ENCODE peak calls at places on chromosome 5, in four cellular contexts. F, U, H and S are unnamed samples.

GRCh38 chr5:174323878-174324281 is 278.4 kb downstream of the NSG2 start:
- DNase-seq in F (peak; percentile 75), U (peak; percentile 78), H (peak; percentile 72), S (peak; percentile 14)

GRCh38 chr5:10678236-10678635 is 82.8 kb downstream of the DAP start:
- DNase-seq in F (peak; percentile 75), U (no peak), H (no peak), S (peak; percentile 68)

GRCh38 chr5:115337882-115338281 is 41.4 kb upstream of the CCDC112 start:
- DNase-seq in F (no peak), U (no peak), H (no peak), S (no peak)

GRCh38 chr5:54719384-54720306 is 202.1 kb downstream of the SNX18 start:
- DNase-seq in F (peak; percentile 78), U (peak; percentile 47), H (no peak), S (peak; percentile 83)

GRCh38 chr5:7576023-7576715 is 180.2 kb downstream of the ADCY2 start:
- DNase-seq in F (no peak), U (no peak), H (no peak), S (no peak)

GRCh38 chr5:81778642-81779041 is 27.7 kb upstream of the SSBP2 start:
- DNase-seq in F (peak; percentile 77), U (no peak), H (no peak), S (peak; percentile 43)

GRCh38 chr5:180467028-180467427 is 27.2 kb upstream of the CNOT6 start:
- DNase-seq in F (peak; percentile 57), U (peak; percentile 63), H (no peak), S (no peak)

GRCh38 chr5:44875661-44876250 is 67.0 kb downstream of the MRPS30 start:
- DNase-seq in F (peak; percentile 94), U (peak; percentile 98), H (peak; percentile 98), S (no peak)

GRCh38 chr5:80192507-80193241 is 63.2 kb downstream of the SERINC5 start:
- DNase-seq in F (peak; percentile 77), U (no peak), H (no peak), S (peak; percentile 17)

GRCh38 chr5:108259306-108259705 is 122.6 kb downstream of the FBXL17 start:
- DNase-seq in F (peak; percentile 67), U (no peak), H (no peak), S (peak; percentile 53)

GRCh38 chr5:31361234-31361633 is 167.7 kb downstream of the CDH6 start:
- DNase-seq in F (peak; percentile 76), U (peak; percentile 48), H (no peak), S (peak; percentile 30)

GRCh38 chr5:95901676-95902646 is 59.7 kb downstream of the ELL2 start:
- DNase-seq in F (peak; percentile 83), U (peak; percentile 69), H (peak; percentile 34), S (no peak)

GRCh38 chr5:75622564-75622963 is 11.3 kb downstream of the ANKDD1B start:
- DNase-seq in F (peak; percentile 79), U (peak; percentile 96), H (peak; percentile 16), S (no peak)

GRCh38 chr5:119527346-119527745 is 75.0 kb downstream of the HSD17B4 start:
- DNase-seq in F (peak; percentile 16), U (peak; percentile 77), H (no peak), S (peak; percentile 22)

GRCh38 chr5:159010611-159011497 is 88.9 kb downstream of the EBF1 start:
- DNase-seq in F (no peak), U (no peak), H (no peak), S (no peak)

GRCh38 chr5:169280286-169280685 is 20.7 kb downstream of the SLIT3 start:
- DNase-seq in F (peak; percentile 22), U (no peak), H (no peak), S (no peak)

GRCh38 chr5:115179959-115180709 is 10.4 kb upstream of the TRIM36 start:
- DNase-seq in F (peak; percentile 25), U (peak; percentile 11), H (no peak), S (peak; percentile 46)

GRCh38 chr5:157473383-157474370 is 13.7 kb downstream of the NIPAL4 start:
- DNase-seq in F (peak; percentile 81), U (no peak), H (no peak), S (peak; percentile 24)

GRCh38 chr5:178361657-178362445 is 129.2 kb upstream of the PHYKPL start:
- DNase-seq in F (peak; percentile 13), U (no peak), H (no peak), S (no peak)

GRCh38 chr5:159343295-159344094 is 13.2 kb upstream of the IL12B start:
- DNase-seq in F (no peak), U (no peak), H (no peak), S (no peak)

GRCh38 chr5:167982-168660 is 23.2 kb upstream of the LRRC14B start:
- DNase-seq in F (peak; percentile 98), U (peak; percentile 88), H (no peak), S (peak; percentile 94)

GRCh38 chr5:76291305-76292077 is 111.6 kb upstream of the IQGAP2 start:
- DNase-seq in F (no peak), U (peak; percentile 15), H (no peak), S (no peak)

GRCh38 chr5:120446068-120446492 is 18.0 kb upstream of the PRR16 start:
- DNase-seq in F (peak; percentile 92), U (peak; percentile 76), H (no peak), S (peak; percentile 88)

GRCh38 chr5:124748687-124749594 is 2.5 kb upstream of the ZNF608 start:
- DNase-seq in F (peak; percentile 95), U (peak; percentile 88), H (peak; percentile 92), S (peak; percentile 88)

GRCh38 chr5:66972004-66972403 is 224.6 kb downstream of the CD180 start:
- DNase-seq in F (no peak), U (no peak), H (no peak), S (no peak)

GRCh38 chr5:127564002-127564769 is 46.7 kb downstream of the PRRC1 start:
- DNase-seq in F (peak; percentile 45), U (peak; percentile 77), H (peak; percentile 48), S (peak; percentile 86)

GRCh38 chr5:1419476-1420210 is 25.6 kb downstream of the SLC6A3 start:
- DNase-seq in F (no peak), U (no peak), H (no peak), S (no peak)

GRCh38 chr5:96781031-96781733 is 26.6 kb downstream of the ERAP1 start:
- DNase-seq in F (peak; percentile 71), U (peak; percentile 88), H (peak; percentile 38), S (peak; percentile 46)

GRCh38 chr5:74227081-74227480 is 413.4 kb downstream of the ENC1 start:
- DNase-seq in F (no peak), U (no peak), H (no peak), S (no peak)

GRCh38 chr5:146751781-146752401 is 126.7 kb downstream of the PPP2R2B start:
- DNase-seq in F (no peak), U (no peak), H (no peak), S (no peak)

GRCh38 chr5:139167052-139167451 is 31.1 kb downstream of the SIL1 start:
- DNase-seq in F (no peak), U (no peak), H (no peak), S (no peak)

GRCh38 chr5:143992461-143992860 is 178.0 kb downstream of the YIPF5 start:
- DNase-seq in F (no peak), U (no peak), H (no peak), S (no peak)

GRCh38 chr5:143985832-143986485 is 174.0 kb downstream of the HMHB1 start:
- DNase-seq in F (peak; percentile 91), U (peak; percentile 77), H (no peak), S (peak; percentile 54)

GRCh38 chr5:143986567-143987242 is 174.7 kb downstream of the HMHB1 start:
- DNase-seq in F (peak; percentile 94), U (no peak), H (no peak), S (peak; percentile 76)

GRCh38 chr5:143987751-143988560 is 176.0 kb downstream of the HMHB1 start:
- DNase-seq in F (peak; percentile 20), U (no peak), H (no peak), S (peak; percentile 11)

DNA sequence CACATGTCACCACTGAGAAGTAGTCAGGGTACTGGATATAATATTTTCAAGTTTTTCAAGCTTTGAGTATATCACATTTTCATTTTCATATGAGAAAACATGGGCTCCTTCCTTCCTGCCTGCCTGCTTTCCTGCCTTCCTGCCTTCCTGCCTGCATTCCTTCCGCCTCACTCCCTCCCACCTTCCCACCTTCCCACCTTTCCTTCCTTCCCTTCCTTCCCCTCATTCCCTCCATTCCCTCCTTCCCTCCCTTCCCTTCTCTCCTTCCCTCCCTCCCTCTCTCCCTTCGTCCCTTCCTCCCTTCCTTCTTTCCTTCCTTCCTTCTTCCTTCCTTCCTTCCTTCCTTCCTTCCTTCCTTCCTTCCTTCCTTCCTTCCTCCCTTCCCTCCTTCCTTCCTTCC is 175.3 kb downstream of the HMHB1 start:
- DNase-seq in F (no peak), U (no peak), H (no peak), S (no peak)
- H3K9ac ChIP-seq in F (no peak overlapping the region), U (no peak overlapping the region), H (no peak overlapping the region), S (peak overlapping the region; percentile 43)

DNA sequence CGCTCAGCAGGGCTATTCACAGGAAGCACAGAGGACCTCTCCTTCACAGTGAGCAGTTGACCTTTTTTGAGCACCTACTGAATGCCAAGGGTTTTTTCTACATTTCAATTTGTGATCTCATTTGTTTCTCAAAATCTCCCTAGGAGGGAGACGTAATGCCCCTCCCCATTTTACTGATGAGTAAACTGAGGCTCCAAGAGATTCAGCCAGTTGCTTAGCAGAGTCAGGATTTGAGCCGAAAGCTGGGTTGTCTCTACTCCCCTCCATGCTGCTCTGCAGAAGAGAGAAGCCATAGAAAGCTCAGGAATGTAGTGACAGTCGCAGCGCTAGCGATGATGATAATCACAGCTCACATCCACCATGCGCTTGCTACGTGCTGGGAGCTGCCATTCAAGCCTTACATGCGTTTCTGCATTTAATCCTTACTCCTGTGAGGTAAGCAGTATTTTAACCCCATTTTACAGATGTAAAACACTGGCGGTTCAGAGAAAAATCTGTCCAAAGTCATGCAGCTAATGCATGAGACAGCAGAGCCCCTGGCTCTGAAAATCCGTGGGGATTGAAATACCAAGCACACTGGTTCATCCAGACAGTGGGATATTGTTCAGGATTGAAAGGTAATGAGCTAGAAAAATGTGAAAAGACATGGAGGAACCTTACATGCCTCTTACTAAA is 33.8 kb downstream of the ERGIC1 start:
- DNase-seq in F (peak; percentile 45), U (no peak), H (no peak), S (no peak)
- H3K9ac ChIP-seq in F (peak overlapping the region; percentile 43), U (peak overlapping the region; percentile 62), H (no peak overlapping the region), S (peak overlapping the region; percentile 83)

GRCh38 chr5:134370306-134370870 is 981 bp upstream of the UBE2B start:
- DNase-seq in F (no peak), U (no peak), H (no peak), S (no peak)
- H3K9ac ChIP-seq in F (peak overlapping the region; percentile 65), U (peak overlapping the region; percentile 99), H (peak overlapping the region; percentile 82), S (peak overlapping the region; percentile 99)

GRCh38 chr5:141419074-141419880 is 1.6 kb upstream of the PCDHGA11 start:
- DNase-seq in F (no peak), U (no peak), H (no peak), S (no peak)

GRCh38 chr5:141421489-141421855 is 621 bp downstream of the PCDHGA11 start:
- DNase-seq in F (no peak), U (no peak), H (no peak), S (no peak)

GRCh38 chr5:141422742-141423291 is 2.0 kb downstream of the PCDHGA11 start:
- DNase-seq in F (no peak), U (no peak), H (no peak), S (no peak)

DNA sequence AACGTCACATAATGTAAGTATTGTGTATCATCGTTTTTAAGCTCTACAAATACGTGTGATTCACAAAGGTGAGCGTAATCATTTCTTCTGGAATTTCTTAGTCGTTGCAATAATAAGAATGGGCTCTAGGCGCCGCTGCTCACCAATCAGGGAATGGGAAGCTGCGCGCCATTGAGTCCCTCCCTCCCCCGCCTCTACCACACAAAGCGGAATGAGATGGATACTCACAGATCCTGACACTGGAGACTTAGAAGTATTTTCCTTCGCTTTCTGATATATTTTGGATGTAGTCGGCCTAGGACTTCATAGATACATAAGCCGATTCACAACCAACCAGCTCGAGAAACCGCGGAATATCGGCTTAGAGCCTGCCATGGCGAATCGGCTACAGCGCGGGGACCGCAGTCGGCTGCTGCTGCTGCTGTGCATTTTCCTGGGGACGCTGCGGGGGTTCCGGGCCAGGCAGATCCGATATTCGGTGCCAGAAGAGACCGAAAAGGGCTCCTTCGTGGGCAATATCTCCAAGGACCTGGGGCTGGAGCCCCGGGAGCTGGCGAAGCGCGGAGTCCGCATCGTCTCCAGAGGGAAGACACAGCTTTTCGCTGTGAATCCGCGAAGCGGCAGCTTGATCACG is at the start of gene PCDHGA11:
- DNase-seq in F (peak; percentile 56), U (no peak), H (peak; percentile 4), S (peak; percentile 50)
- H3K9ac ChIP-seq in F (no peak within 1 kb of the TSS), U (no peak within 1 kb of the TSS), H (no peak within 1 kb of the TSS), S (peak within 1 kb of the TSS; percentile 70)